ENCODE peak calls at places on chromosome 19, in six cellular contexts. H is H1, X is H9, S is neuronal stem cell, J is mesendoderm, A is trophoblast cell. Q is an unnamed sample.

GRCh38 chr19:13160557-13160956 is 10.3 kb downstream of the IER2 start:
- DNase-seq in H (no peak), X (no peak), S (no peak), J (no peak), A (peak), Q (peak)

GRCh38 chr19:13162749-13163608 is 12.8 kb downstream of the IER2 start:
- DNase-seq in H (peak), X (peak), S (peak), J (peak), A (peak), Q (peak)

GRCh38 chr19:33143897-33144405 is 12.0 kb downstream of the WDR88 start:
- DNase-seq in H (peak), X (peak), S (peak), J (peak), A (peak), Q (peak)

GRCh38 chr19:14769201-14769600 is 9.2 kb downstream of the ADGRE2 start:
- DNase-seq in H (no peak), X (peak), S (no peak), J (no peak), A (no peak), Q (no peak)

GRCh38 chr19:16026131-16026530 is 50.2 kb upstream of the TPM4 start:
- DNase-seq in H (no peak), X (no peak), S (no peak), J (no peak), A (no peak), Q (no peak)

GRCh38 chr19:10290876-10291553 is 1.3 kb downstream of the ICAM5 start:
- DNase-seq in H (peak), X (peak), S (no peak), J (peak), A (peak), Q (peak)

GRCh38 chr19:43561144-43561970 is 14.0 kb downstream of the XRCC1 start:
- DNase-seq in H (no peak), X (no peak), S (no peak), J (no peak), A (peak), Q (no peak)

GRCh38 chr19:5480427-5480836 is 25.2 kb downstream of the ZNRF4 start:
- DNase-seq in H (peak), X (peak), S (no peak), J (peak), A (peak), Q (no peak)

GRCh38 chr19:58578430-58578925 is 5.3 kb upstream of the MZF1 start:
- DNase-seq in H (no peak), X (no peak), S (no peak), J (no peak), A (no peak), Q (no peak)

GRCh38 chr19:17525141-17525540 is 13.7 kb downstream of the PGLS start:
- DNase-seq in H (no peak), X (no peak), S (no peak), J (no peak), A (no peak), Q (no peak)

GRCh38 chr19:10517361-10517759 is at the start of gene S1PR5:
- DNase-seq in H (no peak), X (peak), S (no peak), J (peak), A (peak), Q (no peak)

GRCh38 chr19:47891923-47892666 is 6.0 kb upstream of the SULT2A1 start:
- DNase-seq in H (no peak), X (peak), S (peak), J (peak), A (peak), Q (no peak)

GRCh38 chr19:18756896-18757295 is 34.2 kb downstream of the COMP start:
- DNase-seq in H (no peak), X (no peak), S (no peak), J (no peak), A (peak), Q (no peak)

GRCh38 chr19:29622191-29623070 is 16.3 kb downstream of the POP4 start:
- DNase-seq in H (no peak), X (peak), S (no peak), J (peak), A (peak), Q (no peak)

GRCh38 chr19:30345686-30346085 is 26.5 kb upstream of the ZNF536 start:
- DNase-seq in H (no peak), X (no peak), S (no peak), J (no peak), A (no peak), Q (no peak)

GRCh38 chr19:48321622-48322591 is 3.4 kb upstream of the EMP3 start:
- DNase-seq in H (peak), X (peak), S (peak), J (peak), A (peak), Q (peak)

DNA sequence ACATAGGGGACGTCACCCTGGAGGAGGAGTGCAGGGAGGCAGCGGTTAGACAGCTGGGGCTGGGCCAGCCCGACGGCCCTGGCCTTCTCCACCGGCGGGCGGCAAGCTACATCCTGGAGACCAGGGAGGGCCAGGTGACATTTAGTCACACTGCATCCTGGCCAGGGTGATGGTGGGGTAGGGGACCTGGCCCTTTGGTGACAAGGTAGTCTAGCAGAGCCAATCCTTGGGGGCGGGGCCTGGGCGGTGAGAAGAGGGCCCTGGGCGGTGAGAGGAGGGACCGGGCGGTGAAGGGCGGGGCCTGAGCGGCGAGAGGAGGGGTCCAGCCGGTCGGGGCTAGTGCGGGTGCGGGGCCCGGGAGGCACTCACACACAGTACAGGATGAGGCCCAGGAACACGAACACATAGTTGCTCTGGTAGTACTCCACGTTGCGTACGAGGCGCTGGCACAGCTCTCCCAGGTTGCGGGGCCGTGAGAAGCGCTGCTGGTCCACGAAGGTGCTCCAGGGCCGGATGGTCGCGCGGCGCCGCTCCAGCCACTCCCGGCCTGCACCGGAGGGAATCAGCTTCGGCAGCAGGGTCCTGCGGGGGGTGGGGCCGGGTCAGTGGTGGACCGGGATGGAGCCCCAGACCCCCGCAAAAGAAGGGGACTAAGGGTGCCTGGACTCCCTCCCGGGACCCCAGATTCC is 610 bp downstream of the RABAC1 start:
- DNase-seq in H (peak), X (peak), S (peak), J (peak), A (peak), Q (peak)
- H3K23ac ChIP-seq in H (no peak), X (no peak), S (peak), J (peak), A (no peak), Q (peak)

GRCh38 chr19:46413262-46414031 is at the start of gene CCDC8:
- DNase-seq in H (peak), X (peak), S (peak), J (peak), A (peak), Q (peak)

GRCh38 chr19:46412034-46412982 is 1.1 kb downstream of the CCDC8 start:
- DNase-seq in H (no peak), X (peak), S (no peak), J (peak), A (no peak), Q (no peak)

GRCh38 chr19:46411088-46412033 is 2.0 kb downstream of the CCDC8 start:
- DNase-seq in H (no peak), X (no peak), S (no peak), J (no peak), A (no peak), Q (no peak)

GRCh38 chr19:46410205-46411087 is 2.9 kb downstream of the CCDC8 start:
- DNase-seq in H (no peak), X (no peak), S (no peak), J (no peak), A (no peak), Q (no peak)

GRCh38 chr19:46412983-46413261 is 442 bp downstream of the CCDC8 start:
- DNase-seq in H (no peak), X (no peak), S (no peak), J (no peak), A (no peak), Q (no peak)
- H3K23ac ChIP-seq in H (no peak), X (no peak), S (peak), J (peak), A (no peak), Q (peak)

GRCh38 chr19:44573183-44573582 is 40.2 kb upstream of the IGSF23 start:
- DNase-seq in H (no peak), X (no peak), S (no peak), J (no peak), A (no peak), Q (no peak)

GRCh38 chr19:44573647-44574046 is 39.7 kb upstream of the IGSF23 start:
- DNase-seq in H (no peak), X (no peak), S (no peak), J (no peak), A (no peak), Q (no peak)

GRCh38 chr19:44575116-44575700 is 38.2 kb upstream of the IGSF23 start:
- DNase-seq in H (no peak), X (no peak), S (no peak), J (peak), A (peak), Q (no peak)

GRCh38 chr19:44571830-44572661 is 41.3 kb upstream of the IGSF23 start:
- DNase-seq in H (no peak), X (no peak), S (no peak), J (no peak), A (no peak), Q (no peak)

GRCh38 chr19:44574201-44574950 is 39.0 kb upstream of the IGSF23 start:
- DNase-seq in H (no peak), X (no peak), S (no peak), J (no peak), A (no peak), Q (no peak)
- H3K23ac ChIP-seq in H (no peak), X (no peak), S (no peak), J (no peak), A (no peak), Q (no peak)

DNA sequence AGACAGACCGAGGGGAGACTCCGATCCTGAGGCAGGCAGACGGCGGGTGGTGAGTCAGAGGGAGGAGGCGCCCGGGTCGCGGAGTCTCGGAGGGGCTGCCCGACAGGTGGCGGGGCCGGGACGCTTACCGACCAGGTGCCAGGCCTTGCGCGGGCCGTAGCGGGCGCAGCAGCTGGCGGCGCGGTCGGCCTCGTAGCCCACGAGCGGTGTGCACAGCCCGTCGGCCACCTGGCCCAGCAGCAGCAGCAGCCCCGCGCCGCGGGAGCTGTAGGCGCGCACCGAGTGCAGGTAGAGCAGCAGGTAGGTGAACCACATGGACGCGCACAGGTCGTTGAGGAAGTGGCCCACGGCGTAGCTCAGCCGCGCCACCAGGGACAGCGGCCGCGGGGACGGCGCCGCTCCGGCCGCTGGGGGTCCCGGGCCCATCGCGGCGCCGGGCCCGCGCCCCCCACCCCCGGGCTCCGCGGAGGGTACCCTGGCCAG is 367 bp downstream of the MFSD12 start:
- DNase-seq in H (no peak), X (peak), S (no peak), J (peak), A (peak), Q (peak)
- H3K23ac ChIP-seq in H (no peak), X (no peak), S (peak), J (no peak), A (no peak), Q (peak)